ENCODE peak calls at places on chromosomes 13 and 19, in five cellular contexts. C is NCI-H345; V is BJ; A is activated CD4-positive, alpha-beta T cell treated with anti-CD3 and anti-CD28 coated beads for 48 hours; K is CD8-positive, alpha-beta T cell. F is an unnamed sample.

GRCh38 chr13:98504371-98504963 is 72.4 kb downstream of the STK24 start:
- DNase-seq in C (no peak), V (no peak), A (peak; percentile 25), K (no peak), F (no peak)

GRCh38 chr13:102597029-102598015 is 536 bp downstream of the TPP2 start:
- DNase-seq in C (no peak), V (no peak), A (peak; percentile 22), K (no peak), F (peak; percentile 7)

GRCh38 chr19:37966211-37967072 is 59.4 kb downstream of the SIPA1L3 start:
- DNase-seq in C (no peak), V (no peak), A (no peak), K (no peak), F (no peak)

GRCh38 chr13:75492389-75492788 is 10.4 kb upstream of the TBC1D4 start:
- DNase-seq in C (no peak), V (no peak), A (no peak), K (no peak), F (no peak)

GRCh38 chr13:48505597-48506091 is 27.2 kb downstream of the RCBTB2 start:
- DNase-seq in C (no peak), V (peak; percentile 94), A (peak; percentile 54), K (no peak), F (peak; percentile 10)

GRCh38 chr13:26344980-26345379 is 91.1 kb downstream of the CDK8 start:
- DNase-seq in C (no peak), V (no peak), A (no peak), K (no peak), F (no peak)

GRCh38 chr19:38034153-38034835 is 127.3 kb downstream of the SIPA1L3 start:
- DNase-seq in C (no peak), V (no peak), A (no peak), K (no peak), F (no peak)

GRCh38 chr19:52034051-52034728 is 6.0 kb upstream of the ZNF614 start:
- DNase-seq in C (no peak), V (no peak), A (no peak), K (no peak), F (no peak)

GRCh38 chr19:35143231-35143715 is at the start of gene FXYD7:
- DNase-seq in C (peak; percentile 20), V (no peak), A (no peak), K (no peak), F (no peak)

GRCh38 chr13:38981096-38981495 is 9.5 kb downstream of the STOML3 start:
- DNase-seq in C (no peak), V (no peak), A (no peak), K (no peak), F (no peak)

GRCh38 chr19:5652261-5652660 is 28.1 kb downstream of the MICOS13 start:
- DNase-seq in C (no peak), V (no peak), A (no peak), K (no peak), F (no peak)

GRCh38 chr13:70016116-70016515 is 91.5 kb upstream of the ATXN8OS start:
- DNase-seq in C (no peak), V (no peak), A (no peak), K (no peak), F (no peak)

GRCh38 chr19:48308695-48309586 is 16.4 kb upstream of the EMP3 start:
- DNase-seq in C (no peak), V (no peak), A (no peak), K (no peak), F (no peak)

GRCh38 chr13:51801631-51802099 is 2.3 kb downstream of the DHRS12 start:
- DNase-seq in C (peak; percentile 87), V (no peak), A (no peak), K (no peak), F (no peak)

GRCh38 chr19:56687036-56687435 is 15.5 kb upstream of the ZNF835 start:
- DNase-seq in C (no peak), V (no peak), A (no peak), K (no peak), F (no peak)

GRCh38 chr13:27839809-27840467 is 47.7 kb downstream of the GSX1 start:
- DNase-seq in C (no peak), V (no peak), A (no peak), K (no peak), F (no peak)

GRCh38 chr19:56595548-56595899 is 422 bp downstream of the ZNF71 start:
- DNase-seq in C (no peak), V (no peak), A (no peak), K (no peak), F (no peak)

GRCh38 chr19:35354898-35355297 is 3.4 kb upstream of the FFAR3 start:
- DNase-seq in C (no peak), V (no peak), A (no peak), K (no peak), F (no peak)